ENCODE peak calls at places on chromosome 15, in four cellular contexts. One of them, this sample, is unnamed.

GRCh38 chr15:69575387-69575786 is 122.8 kb downstream of the RPLP1 start:
- DNase-seq in neuronal stem cell: no peak
- DNase-seq in right cardiac atrium: no peak
- DNase-seq in pancreas: no peak
- DNase-seq in this sample: no peak

GRCh38 chr15:40421246-40422157 is 15.9 kb downstream of the IVD start:
- DNase-seq in neuronal stem cell: peak
- DNase-seq in right cardiac atrium: peak
- DNase-seq in pancreas: peak
- DNase-seq in this sample: peak

GRCh38 chr15:69491051-69491505 is 38.5 kb downstream of the RPLP1 start:
- DNase-seq in neuronal stem cell: no peak
- DNase-seq in right cardiac atrium: peak
- DNase-seq in pancreas: no peak
- DNase-seq in this sample: no peak

GRCh38 chr15:65374831-65375401 is 2.9 kb downstream of the IGDCC3 start:
- DNase-seq in neuronal stem cell: no peak
- DNase-seq in right cardiac atrium: no peak
- DNase-seq in pancreas: no peak
- DNase-seq in this sample: no peak

GRCh38 chr15:36803773-36804172 is 224.3 kb downstream of the CDIN1 start:
- DNase-seq in neuronal stem cell: no peak
- DNase-seq in right cardiac atrium: no peak
- DNase-seq in pancreas: no peak
- DNase-seq in this sample: no peak

GRCh38 chr15:48717458-48717857 is 71.9 kb upstream of the FBN1 start:
- DNase-seq in neuronal stem cell: no peak
- DNase-seq in right cardiac atrium: no peak
- DNase-seq in pancreas: no peak
- DNase-seq in this sample: no peak

GRCh38 chr15:75208501-75209288 is 7.0 kb downstream of the C15orf39 start:
- DNase-seq in neuronal stem cell: no peak
- DNase-seq in right cardiac atrium: peak
- DNase-seq in pancreas: no peak
- DNase-seq in this sample: no peak

GRCh38 chr15:62344806-62345539 is 179.9 kb upstream of the C2CD4B start:
- DNase-seq in neuronal stem cell: peak
- DNase-seq in right cardiac atrium: no peak
- DNase-seq in pancreas: peak
- DNase-seq in this sample: peak

GRCh38 chr15:39040861-39041260 is 476.2 kb upstream of the RASGRP1 start:
- DNase-seq in neuronal stem cell: no peak
- DNase-seq in right cardiac atrium: no peak
- DNase-seq in pancreas: no peak
- DNase-seq in this sample: no peak

GRCh38 chr15:89356634-89357298 is 22.1 kb upstream of the POLG start:
- DNase-seq in neuronal stem cell: no peak
- DNase-seq in right cardiac atrium: no peak
- DNase-seq in pancreas: no peak
- DNase-seq in this sample: peak

GRCh38 chr15:53072077-53072476 is 281.9 kb upstream of the ONECUT1 start:
- DNase-seq in neuronal stem cell: peak
- DNase-seq in right cardiac atrium: no peak
- DNase-seq in pancreas: peak
- DNase-seq in this sample: peak

GRCh38 chr15:24819680-24820079 is 135.1 kb upstream of the SNRPN start:
- DNase-seq in neuronal stem cell: no peak
- DNase-seq in right cardiac atrium: no peak
- DNase-seq in pancreas: no peak
- DNase-seq in this sample: peak

GRCh38 chr15:59360896-59361295 is 11.8 kb downstream of the MYO1E start:
- DNase-seq in neuronal stem cell: no peak
- DNase-seq in right cardiac atrium: no peak
- DNase-seq in pancreas: no peak
- DNase-seq in this sample: no peak

GRCh38 chr15:97482521-97482920 is 478.0 kb upstream of the ARRDC4 start:
- DNase-seq in neuronal stem cell: no peak
- DNase-seq in right cardiac atrium: no peak
- DNase-seq in pancreas: no peak
- DNase-seq in this sample: peak

GRCh38 chr15:75348563-75349350 is 1.9 kb downstream of the NEIL1 start:
- DNase-seq in neuronal stem cell: no peak
- DNase-seq in right cardiac atrium: no peak
- DNase-seq in pancreas: no peak
- DNase-seq in this sample: peak

GRCh38 chr15:101156509-101157159 is 95.2 kb downstream of the CHSY1 start:
- DNase-seq in neuronal stem cell: no peak
- DNase-seq in right cardiac atrium: no peak
- DNase-seq in pancreas: no peak
- DNase-seq in this sample: no peak

GRCh38 chr15:88998980-88999713 is 86.0 kb upstream of the MFGE8 start:
- DNase-seq in neuronal stem cell: no peak
- DNase-seq in right cardiac atrium: no peak
- DNase-seq in pancreas: no peak
- DNase-seq in this sample: peak

GRCh38 chr15:23866832-23867231 is 179.7 kb upstream of the NDN start:
- DNase-seq in neuronal stem cell: peak
- DNase-seq in right cardiac atrium: no peak
- DNase-seq in pancreas: no peak
- DNase-seq in this sample: peak

GRCh38 chr15:92638291-92638708 is 17.3 kb downstream of the FAM174B start:
- DNase-seq in neuronal stem cell: no peak
- DNase-seq in right cardiac atrium: no peak
- DNase-seq in pancreas: peak
- DNase-seq in this sample: no peak

GRCh38 chr15:43292375-43293078 is 25.8 kb upstream of the TGM5 start:
- DNase-seq in neuronal stem cell: no peak
- DNase-seq in right cardiac atrium: no peak
- DNase-seq in pancreas: no peak
- DNase-seq in this sample: no peak

GRCh38 chr15:25065876-25066275 is 111.1 kb downstream of the SNRPN start:
- DNase-seq in neuronal stem cell: no peak
- DNase-seq in right cardiac atrium: no peak
- DNase-seq in pancreas: no peak
- DNase-seq in this sample: no peak

GRCh38 chr15:38192496-38192895 is 60.1 kb upstream of the SPRED1 start:
- DNase-seq in neuronal stem cell: no peak
- DNase-seq in right cardiac atrium: no peak
- DNase-seq in pancreas: no peak
- DNase-seq in this sample: no peak

GRCh38 chr15:78913012-78913411 is 31.8 kb downstream of the CTSH start:
- DNase-seq in neuronal stem cell: no peak
- DNase-seq in right cardiac atrium: no peak
- DNase-seq in pancreas: no peak
- DNase-seq in this sample: no peak

GRCh38 chr15:70873232-70874054 is 18.8 kb downstream of the THAP10 start:
- DNase-seq in neuronal stem cell: no peak
- DNase-seq in right cardiac atrium: no peak
- DNase-seq in pancreas: no peak
- DNase-seq in this sample: no peak

GRCh38 chr15:71153823-71154524 is 38.7 kb downstream of the THSD4 start:
- DNase-seq in neuronal stem cell: no peak
- DNase-seq in right cardiac atrium: no peak
- DNase-seq in pancreas: no peak
- DNase-seq in this sample: no peak

GRCh38 chr15:92899910-92900711 is at the start of gene CHD2:
- DNase-seq in neuronal stem cell: peak
- DNase-seq in right cardiac atrium: peak
- DNase-seq in pancreas: peak
- DNase-seq in this sample: peak

GRCh38 chr15:65476942-65477341 is 40.5 kb downstream of the DPP8 start:
- DNase-seq in neuronal stem cell: no peak
- DNase-seq in right cardiac atrium: no peak
- DNase-seq in pancreas: no peak
- DNase-seq in this sample: no peak

GRCh38 chr15:77402740-77403379 is 17.0 kb downstream of the PEAK1 start:
- DNase-seq in neuronal stem cell: no peak
- DNase-seq in right cardiac atrium: no peak
- DNase-seq in pancreas: no peak
- DNase-seq in this sample: no peak

GRCh38 chr15:66024998-66025397 is 155.7 kb downstream of the RAB11A start:
- DNase-seq in neuronal stem cell: no peak
- DNase-seq in right cardiac atrium: no peak
- DNase-seq in pancreas: no peak
- DNase-seq in this sample: no peak

GRCh38 chr15:91995146-91995545 is 141.6 kb downstream of the SLCO3A1 start:
- DNase-seq in neuronal stem cell: no peak
- DNase-seq in right cardiac atrium: no peak
- DNase-seq in pancreas: no peak
- DNase-seq in this sample: no peak

GRCh38 chr15:75231836-75232235 is 26.3 kb upstream of the GOLGA6C start:
- DNase-seq in neuronal stem cell: no peak
- DNase-seq in right cardiac atrium: no peak
- DNase-seq in pancreas: peak
- DNase-seq in this sample: no peak

GRCh38 chr15:70742928-70743327 is 20.4 kb downstream of the UACA start:
- DNase-seq in neuronal stem cell: no peak
- DNase-seq in right cardiac atrium: no peak
- DNase-seq in pancreas: no peak
- DNase-seq in this sample: no peak

DNA sequence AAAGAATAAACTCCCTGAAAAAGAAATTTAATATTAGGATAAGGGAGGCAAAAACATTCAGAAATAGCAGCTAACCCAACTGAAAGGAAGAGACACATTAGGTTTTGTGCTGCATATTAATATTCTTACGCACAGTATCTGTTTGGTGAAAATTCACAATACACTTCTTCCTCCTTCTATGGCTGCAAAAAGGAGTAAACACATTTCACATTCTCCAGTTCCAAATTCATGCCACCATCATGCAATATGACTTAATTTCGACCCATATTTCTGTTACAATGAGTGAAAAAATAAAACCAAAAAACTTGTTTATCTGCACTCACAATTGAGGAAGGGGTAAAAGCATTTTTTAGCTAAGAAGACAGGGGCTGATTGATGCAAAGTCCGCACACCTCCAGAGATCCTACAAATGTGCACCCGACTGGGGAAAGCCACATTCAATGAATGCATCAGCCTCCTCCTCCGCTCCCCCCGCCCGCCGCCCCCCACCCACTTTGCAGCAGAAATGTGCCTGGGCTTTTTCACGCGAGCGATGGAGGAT is 1.0 kb downstream of the RFX7 start:
- DNase-seq in neuronal stem cell: peak
- DNase-seq in right cardiac atrium: no peak
- DNase-seq in pancreas: no peak
- DNase-seq in this sample: no peak
- H3K27ac ChIP-seq in neuronal stem cell: peak
- H3K27ac ChIP-seq in right cardiac atrium: peak
- H3K27ac ChIP-seq in pancreas: peak
- H3K27ac ChIP-seq in this sample: peak

GRCh38 chr15:29070471-29071192 is 184.9 kb downstream of the APBA2 start:
- DNase-seq in neuronal stem cell: no peak
- DNase-seq in right cardiac atrium: no peak
- DNase-seq in pancreas: no peak
- DNase-seq in this sample: no peak

GRCh38 chr15:29065571-29065970 is 179.8 kb downstream of the APBA2 start:
- DNase-seq in neuronal stem cell: no peak
- DNase-seq in right cardiac atrium: no peak
- DNase-seq in pancreas: no peak
- DNase-seq in this sample: no peak

GRCh38 chr15:29066310-29066709 is 180.5 kb downstream of the APBA2 start:
- DNase-seq in neuronal stem cell: no peak
- DNase-seq in right cardiac atrium: no peak
- DNase-seq in pancreas: no peak
- DNase-seq in this sample: no peak

GRCh38 chr15:29066848-29067247 is 181.1 kb downstream of the APBA2 start:
- DNase-seq in neuronal stem cell: no peak
- DNase-seq in right cardiac atrium: no peak
- DNase-seq in pancreas: no peak
- DNase-seq in this sample: no peak

GRCh38 chr15:29067949-29068348 is 182.2 kb downstream of the APBA2 start:
- DNase-seq in neuronal stem cell: no peak
- DNase-seq in right cardiac atrium: no peak
- DNase-seq in pancreas: no peak
- DNase-seq in this sample: no peak
- H3K27ac ChIP-seq in neuronal stem cell: no peak
- H3K27ac ChIP-seq in right cardiac atrium: no peak
- H3K27ac ChIP-seq in pancreas: no peak
- H3K27ac ChIP-seq in this sample: no peak

DNA sequence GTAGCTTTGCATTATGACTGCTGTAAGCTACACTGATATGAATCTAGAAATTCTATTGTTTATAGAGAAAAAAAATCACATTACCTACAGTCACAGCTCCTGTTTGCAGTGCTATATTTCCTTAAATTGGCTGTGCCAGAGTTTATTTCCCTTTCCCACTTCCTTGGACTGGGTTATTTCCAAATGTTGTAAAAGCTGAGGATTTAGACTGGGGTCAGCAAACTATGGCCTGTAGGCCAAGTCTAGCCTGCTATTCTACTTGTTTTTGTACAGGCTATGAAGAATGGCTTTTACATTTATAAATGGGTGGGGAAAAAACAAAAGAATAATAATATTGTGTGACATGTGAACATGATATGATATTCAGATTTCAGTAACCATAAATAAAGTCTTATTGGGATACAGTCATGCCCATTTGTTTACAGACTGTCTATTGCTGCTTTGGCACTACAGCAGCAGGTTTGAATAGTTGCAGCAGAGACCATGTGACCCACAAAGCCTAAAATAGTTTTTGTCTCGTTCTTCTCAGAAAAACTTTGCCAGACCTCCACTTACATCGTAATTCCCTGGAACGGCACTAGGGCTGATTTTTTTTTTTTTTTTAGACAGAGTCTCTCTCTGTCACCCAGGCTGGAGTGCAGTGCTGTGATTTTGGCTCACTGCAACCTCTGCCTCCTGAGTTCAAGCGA is 7.8 kb downstream of the GLDN start:
- DNase-seq in neuronal stem cell: no peak
- DNase-seq in right cardiac atrium: no peak
- DNase-seq in pancreas: no peak
- DNase-seq in this sample: no peak
- H3K27ac ChIP-seq in neuronal stem cell: no peak
- H3K27ac ChIP-seq in right cardiac atrium: peak
- H3K27ac ChIP-seq in pancreas: no peak
- H3K27ac ChIP-seq in this sample: no peak

DNA sequence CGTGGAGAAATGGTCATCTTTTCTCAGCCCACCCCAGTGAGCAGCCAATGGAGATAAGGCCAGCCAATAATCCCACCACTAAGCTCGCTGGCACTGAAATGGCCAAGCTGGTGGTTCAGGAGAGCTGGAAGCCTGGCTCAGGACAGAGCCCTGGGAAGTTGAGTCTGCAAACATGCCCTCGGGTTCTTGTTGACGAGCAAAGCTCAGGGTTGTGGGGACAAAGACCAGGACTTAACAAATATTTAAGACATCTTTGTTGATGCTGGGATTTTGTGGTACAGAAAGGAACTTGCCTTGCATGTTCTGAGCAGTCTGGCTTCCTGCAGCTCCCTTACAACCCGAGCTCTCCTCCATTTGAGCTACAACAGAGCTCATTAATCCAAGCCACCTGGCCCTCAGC is 4.4 kb downstream of the FAH start:
- DNase-seq in neuronal stem cell: no peak
- DNase-seq in right cardiac atrium: no peak
- DNase-seq in pancreas: no peak
- DNase-seq in this sample: no peak
- H3K27ac ChIP-seq in neuronal stem cell: no peak
- H3K27ac ChIP-seq in right cardiac atrium: no peak
- H3K27ac ChIP-seq in pancreas: no peak
- H3K27ac ChIP-seq in this sample: no peak

This sample was measured in GM23338.